ENCODE peak calls at places on chromosomes 5 and 9, in five cellular contexts. Y, I, D, C and J are unnamed samples.

GRCh38 chr5:112885001-112885400 is 23.9 kb downstream of the SRP19 start:
- DNase-seq in Y (no peak), I (no peak), D (no peak), C (peak; percentile 40), J (no peak)

GRCh38 chr5:14174235-14174636 is 31.1 kb downstream of the TRIO start:
- DNase-seq in Y (no peak), I (peak; percentile 75), D (no peak), C (no peak), J (no peak)

GRCh38 chr5:44875661-44876250 is 67.0 kb downstream of the MRPS30 start:
- DNase-seq in Y (peak; percentile 92), I (no peak), D (peak; percentile 92), C (no peak), J (no peak)

GRCh38 chr5:122653087-122654017 is 121.5 kb upstream of the SNX2 start:
- DNase-seq in Y (peak; percentile 50), I (no peak), D (no peak), C (no peak), J (no peak)

GRCh38 chr5:65030056-65030455 is 261.3 kb downstream of the CWC27 start:
- DNase-seq in Y (no peak), I (no peak), D (no peak), C (no peak), J (no peak)

GRCh38 chr5:67972027-67972822 is 243.3 kb upstream of the PIK3R1 start:
- DNase-seq in Y (no peak), I (no peak), D (no peak), C (no peak), J (no peak)

GRCh38 chr5:81856948-81857928 is 106.3 kb upstream of the SSBP2 start:
- DNase-seq in Y (no peak), I (peak; percentile 40), D (no peak), C (peak; percentile 51), J (peak; percentile 88)

GRCh38 chr5:147568710-147569109 is 58.8 kb upstream of the DPYSL3 start:
- DNase-seq in Y (no peak), I (peak; percentile 28), D (no peak), C (no peak), J (no peak)

GRCh38 chr5:116734717-116735072 is 160.1 kb upstream of the SEMA6A start:
- DNase-seq in Y (peak; percentile 31), I (no peak), D (no peak), C (no peak), J (no peak)

GRCh38 chr5:160543395-160543794 is 121.7 kb downstream of the PTTG1 start:
- DNase-seq in Y (no peak), I (no peak), D (no peak), C (no peak), J (no peak)

GRCh38 chr9:76835571-76836283 is 70.2 kb downstream of the PRUNE2 start:
- DNase-seq in Y (peak; percentile 95), I (no peak), D (no peak), C (no peak), J (peak; percentile 28)

GRCh38 chr5:86894006-86894560 is 276.3 kb downstream of the COX7C start:
- DNase-seq in Y (no peak), I (no peak), D (no peak), C (no peak), J (no peak)

GRCh38 chr5:77397686-77398300 is 94.3 kb downstream of the WDR41 start:
- DNase-seq in Y (no peak), I (no peak), D (no peak), C (no peak), J (no peak)

GRCh38 chr5:74947961-74948613 is 81.9 kb upstream of the FAM169A start:
- DNase-seq in Y (no peak), I (no peak), D (peak; percentile 35), C (no peak), J (no peak)

GRCh38 chr5:68419637-68420452 is 204.3 kb downstream of the PIK3R1 start:
- DNase-seq in Y (no peak), I (peak; percentile 25), D (no peak), C (peak; percentile 5), J (peak; percentile 67)

GRCh38 chr5:120139039-120139438 is 325.1 kb upstream of the PRR16 start:
- DNase-seq in Y (peak; percentile 92), I (peak; percentile 47), D (peak; percentile 24), C (no peak), J (no peak)

GRCh38 chr5:56561455-56561854 is 253.9 kb upstream of the MAP3K1 start:
- DNase-seq in Y (no peak), I (no peak), D (no peak), C (no peak), J (no peak)

GRCh38 chr9:23563497-23563896 is 262.5 kb downstream of the ELAVL2 start:
- DNase-seq in Y (peak; percentile 61), I (no peak), D (no peak), C (no peak), J (no peak)

GRCh38 chr9:5488616-5489015 is 21.7 kb upstream of the PDCD1LG2 start:
- DNase-seq in Y (peak; percentile 54), I (no peak), D (no peak), C (no peak), J (no peak)

GRCh38 chr5:1065143-1065750 is 46.6 kb downstream of the SLC12A7 start:
- DNase-seq in Y (no peak), I (no peak), D (no peak), C (no peak), J (no peak)

GRCh38 chr5:175810457-175810856 is 60.9 kb upstream of the CPLX2 start:
- DNase-seq in Y (no peak), I (no peak), D (no peak), C (no peak), J (no peak)

GRCh38 chr5:56677693-56678092 is 137.7 kb upstream of the MAP3K1 start:
- DNase-seq in Y (no peak), I (no peak), D (no peak), C (no peak), J (no peak)

GRCh38 chr9:24464321-24464951 is 81.3 kb downstream of the IZUMO3 start:
- DNase-seq in Y (peak; percentile 59), I (no peak), D (no peak), C (no peak), J (no peak)

GRCh38 chr9:70410368-70410767 is 4.1 kb downstream of the KLF9 start:
- DNase-seq in Y (peak; percentile 60), I (no peak), D (no peak), C (no peak), J (no peak)

GRCh38 chr9:90442738-90443137 is 199.9 kb downstream of the DIRAS2 start:
- DNase-seq in Y (no peak), I (no peak), D (no peak), C (no peak), J (no peak)

GRCh38 chr5:143244000-143244736 is 159.3 kb downstream of the NR3C1 start:
- DNase-seq in Y (peak; percentile 98), I (peak; percentile 58), D (peak; percentile 94), C (peak; percentile 18), J (no peak)

GRCh38 chr9:93261281-93261680 is 77.3 kb downstream of the WNK2 start:
- DNase-seq in Y (no peak), I (no peak), D (no peak), C (no peak), J (no peak)

GRCh38 chr9:104831681-104832080 is 67.8 kb downstream of the NIPSNAP3B start:
- DNase-seq in Y (peak; percentile 60), I (no peak), D (no peak), C (no peak), J (no peak)

GRCh38 chr5:82986404-82986803 is 90.8 kb downstream of the TMEM167A start:
- DNase-seq in Y (no peak), I (peak; percentile 52), D (no peak), C (no peak), J (no peak)

GRCh38 chr9:98136489-98136888 is 17.5 kb upstream of the TRIM14 start:
- DNase-seq in Y (no peak), I (no peak), D (no peak), C (no peak), J (no peak)

GRCh38 chr5:77379558-77380061 is 112.5 kb downstream of the WDR41 start:
- DNase-seq in Y (no peak), I (no peak), D (no peak), C (no peak), J (no peak)

GRCh38 chr5:72841756-72842535 is 25.5 kb downstream of the TNPO1 start:
- DNase-seq in Y (peak; percentile 56), I (no peak), D (no peak), C (no peak), J (no peak)

GRCh38 chr5:54895816-54896341 is 89.5 kb downstream of the ESM1 start:
- DNase-seq in Y (peak; percentile 51), I (peak; percentile 86), D (no peak), C (peak; percentile 22), J (peak; percentile 34)

GRCh38 chr5:164233796-164234195 is 728.4 kb downstream of the MAT2B start:
- DNase-seq in Y (peak; percentile 83), I (no peak), D (no peak), C (no peak), J (no peak)

DNA sequence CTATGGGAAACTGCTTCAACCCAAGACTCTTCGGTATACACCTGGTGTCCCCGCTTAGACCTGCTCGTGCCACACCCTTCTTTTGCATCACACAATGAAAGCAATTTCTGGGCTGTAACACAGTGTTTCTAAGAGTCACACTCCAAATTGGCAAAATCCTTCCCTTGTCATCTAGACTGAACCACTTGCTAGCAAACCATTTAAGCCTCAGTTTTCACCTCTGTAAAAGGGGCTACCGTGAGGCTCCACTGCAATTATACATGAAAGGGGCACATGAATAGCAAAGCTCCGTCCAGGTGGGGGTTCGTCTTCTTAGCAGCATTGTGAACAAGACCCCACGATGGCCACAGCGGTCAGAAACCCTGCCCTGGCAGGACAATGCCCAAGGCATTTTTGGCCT is 166.8 kb downstream of the PAX5 start:
- DNase-seq in Y (no peak), I (no peak), D (no peak), C (no peak), J (no peak)
- H3K4me1 ChIP-seq in Y (no peaks in the 10 kb centered on the region), I (peaks cover 14% of the 10 kb centered on the region), D (no peaks in the 10 kb centered on the region), C (peaks cover 6% of the 10 kb centered on the region), J (no peaks in the 10 kb centered on the region)

DNA sequence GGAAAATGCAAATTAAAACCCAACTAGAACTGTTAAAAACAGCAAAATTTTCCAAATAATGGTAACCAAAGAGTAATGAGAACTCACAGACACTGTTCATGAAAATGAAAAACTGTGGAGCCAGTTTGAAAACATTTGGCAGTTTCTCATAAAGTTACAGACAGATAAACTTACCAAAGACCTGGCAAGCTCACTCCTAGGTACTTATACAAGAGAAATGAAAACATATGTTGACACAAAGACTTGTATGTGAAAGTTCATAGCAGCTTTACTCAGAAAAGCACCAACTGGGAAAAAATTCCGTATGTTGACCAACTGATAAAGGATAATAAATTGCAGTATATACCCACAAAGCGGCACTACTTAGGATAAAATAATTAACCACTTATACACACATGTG is 10.3 kb downstream of the ZNF782 start:
- DNase-seq in Y (no peak), I (no peak), D (no peak), C (no peak), J (no peak)
- H3K9me3 ChIP-seq in Y (no peaks in the 10 kb centered on the region), I (peaks cover 29% of the 10 kb centered on the region), D (peaks cover 67% of the 10 kb centered on the region), C (no peaks in the 10 kb centered on the region), J (no peaks in the 10 kb centered on the region)

GRCh38 chr9:133115604-133116345 is 5.3 kb downstream of the RALGDS start:
- DNase-seq in Y (peak; percentile 75), I (peak; percentile 81), D (no peak), C (no peak), J (peak; percentile 42)
- H3K4me1 ChIP-seq in Y (peaks cover 62% of the 10 kb centered on the region), I (peaks cover 41% of the 10 kb centered on the region), D (peaks cover 57% of the 10 kb centered on the region), C (peaks cover 57% of the 10 kb centered on the region), J (peaks cover 61% of the 10 kb centered on the region)

DNA sequence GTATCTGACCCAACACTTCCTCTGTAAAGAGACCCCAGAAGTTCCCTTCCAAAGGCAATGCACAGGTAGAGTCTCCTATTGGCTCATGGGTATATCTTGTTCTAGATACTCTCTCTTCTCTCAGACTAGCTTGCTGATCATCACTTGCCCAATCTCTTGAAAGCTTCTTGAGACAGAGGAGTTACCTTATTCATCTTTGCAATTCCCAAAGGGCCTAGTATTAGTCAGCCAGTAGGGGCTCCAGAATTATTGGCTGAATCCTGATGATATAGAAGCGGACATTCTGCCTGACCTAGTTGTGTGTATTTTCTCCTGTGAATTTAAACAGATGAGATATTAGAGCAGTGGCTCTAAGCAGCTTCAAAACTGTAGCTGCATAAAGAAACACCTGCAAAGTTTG is 304.0 kb upstream of the KLF4 start:
- DNase-seq in Y (no peak), I (no peak), D (no peak), C (no peak), J (no peak)
- H3K9me3 ChIP-seq in Y (no peaks in the 10 kb centered on the region), I (no peaks in the 10 kb centered on the region), D (no peaks in the 10 kb centered on the region), C (no peaks in the 10 kb centered on the region), J (no peaks in the 10 kb centered on the region)